ENCODE peak calls at places on chromosome 2, in eight cellular contexts. R is dorsolateral prefrontal cortex; E is AG04450; C is heart left ventricle; B is A549; T is heart right ventricle; X is CD8-positive, alpha-beta T cell; D is ovary. Y is an unnamed sample.

GRCh38 chr2:176554107-176555048 is 285.1 kb downstream of the MTX2 start:
- DNase-seq in X (no peak), T (peak), B (peak), R (no peak), C (peak), E (peak), D (peak), Y (peak)

GRCh38 chr2:36530983-36531354 is 67.0 kb downstream of the FEZ2 start:
- DNase-seq in T (peak), X (no peak), B (no peak), D (no peak), R (no peak), E (no peak), C (peak), Y (no peak)

GRCh38 chr2:98870516-98871158 is 65.4 kb downstream of the CRACDL start:
- DNase-seq in E (no peak), T (no peak), D (no peak), X (no peak), C (no peak), B (no peak), R (no peak), Y (no peak)

GRCh38 chr2:223784221-223784772 is 53.1 kb downstream of the AP1S3 start:
- DNase-seq in R (no peak), B (no peak), X (no peak), C (no peak), D (no peak), T (no peak), E (no peak), Y (no peak)

GRCh38 chr2:11402436-11402835 is 58.0 kb upstream of the ROCK2 start:
- DNase-seq in R (no peak), D (no peak), C (no peak), B (no peak), X (no peak), T (no peak), E (no peak), Y (no peak)

GRCh38 chr2:96546321-96546720 is 9.8 kb downstream of the ARID5A start:
- DNase-seq in D (no peak), E (no peak), B (no peak), T (no peak), R (no peak), X (no peak), C (no peak), Y (no peak)

GRCh38 chr2:160474891-160475795 is 18.5 kb downstream of the RBMS1 start:
- DNase-seq in C (no peak), X (no peak), E (no peak), T (no peak), B (no peak), R (no peak), D (no peak), Y (no peak)

GRCh38 chr2:206368933-206369569 is 74.3 kb upstream of the ADAM23 start:
- DNase-seq in D (no peak), R (no peak), B (no peak), T (no peak), C (no peak), E (no peak), X (no peak), Y (no peak)

GRCh38 chr2:50448556-50448955 is 583.4 kb downstream of the NRXN1 start:
- DNase-seq in X (no peak), T (no peak), B (no peak), R (no peak), D (no peak), E (no peak), C (no peak), Y (no peak)

GRCh38 chr2:96315400-96316071 is 9.6 kb upstream of the ITPRIPL1 start:
- DNase-seq in B (peak), X (peak), T (no peak), C (no peak), R (no peak), E (no peak), D (no peak), Y (no peak)

GRCh38 chr2:33929467-33929866 is 330.4 kb upstream of the FAM98A start:
- DNase-seq in D (no peak), R (no peak), T (no peak), B (no peak), X (no peak), C (no peak), E (no peak), Y (no peak)

GRCh38 chr2:54942373-54942772 is 107.9 kb downstream of the RTN4 start:
- DNase-seq in X (peak), D (no peak), B (no peak), T (no peak), E (no peak), R (no peak), C (no peak), Y (no peak)

GRCh38 chr2:163182764-163183354 is 344.3 kb upstream of the KCNH7 start:
- DNase-seq in X (no peak), C (no peak), E (no peak), B (peak), T (no peak), R (no peak), D (no peak), Y (no peak)

GRCh38 chr2:232770207-232770606 is 6.2 kb downstream of the KCNJ13 start:
- DNase-seq in R (no peak), X (no peak), C (no peak), T (no peak), D (no peak), E (no peak), B (no peak), Y (no peak)

GRCh38 chr2:26849056-26850001 is 1.4 kb downstream of the DPYSL5 start:
- DNase-seq in X (no peak), E (no peak), T (no peak), C (no peak), B (no peak), R (no peak), D (no peak), Y (no peak)

GRCh38 chr2:216574586-216574985 is 58.6 kb upstream of the IGFBP2 start:
- DNase-seq in C (no peak), T (no peak), R (no peak), D (no peak), X (no peak), B (no peak), E (no peak), Y (no peak)

GRCh38 chr2:113230531-113230930 is 48.2 kb downstream of the PAX8 start:
- DNase-seq in C (no peak), X (no peak), D (no peak), E (no peak), R (no peak), B (no peak), T (no peak), Y (no peak)

GRCh38 chr2:176388886-176389285 is 119.6 kb downstream of the MTX2 start:
- DNase-seq in X (no peak), C (no peak), R (no peak), E (no peak), T (no peak), B (no peak), D (no peak), Y (no peak)

GRCh38 chr2:112092286-112093041 is 37.4 kb downstream of the TMEM87B start:
- DNase-seq in D (no peak), T (no peak), C (no peak), B (no peak), E (peak), X (no peak), R (no peak), Y (no peak)

GRCh38 chr2:150255528-150255927 is 231.9 kb downstream of the RND3 start:
- DNase-seq in B (no peak), T (no peak), R (no peak), E (peak), X (no peak), D (no peak), C (no peak), Y (no peak)

GRCh38 chr2:161133366-161133765 is 26.9 kb upstream of the TANK start:
- DNase-seq in B (no peak), E (no peak), C (no peak), D (no peak), T (no peak), R (no peak), X (no peak), Y (no peak)

GRCh38 chr2:234677758-234678538 is 181.1 kb upstream of the ARL4C start:
- DNase-seq in E (no peak), T (no peak), R (no peak), X (no peak), B (peak), D (no peak), C (no peak), Y (peak)

GRCh38 chr2:120430957-120431356 is 85.0 kb downstream of the INHBB start:
- DNase-seq in X (no peak), T (no peak), C (no peak), B (no peak), E (no peak), D (no peak), R (no peak), Y (no peak)

GRCh38 chr2:120617055-120617454 is 118.6 kb upstream of the GLI2 start:
- DNase-seq in E (no peak), T (no peak), C (no peak), X (no peak), D (no peak), R (no peak), B (no peak), Y (no peak)

GRCh38 chr2:222655748-222656543 is at the start of gene FARSB:
- DNase-seq in R (peak), D (peak), T (peak), B (peak), X (peak), E (peak), C (peak), Y (peak)

GRCh38 chr2:70078384-70078783 is 8.9 kb upstream of the PCBP1 start:
- DNase-seq in B (no peak), D (no peak), R (no peak), X (no peak), C (no peak), E (no peak), T (no peak), Y (no peak)

GRCh38 chr2:10221443-10221842 is 81.3 kb upstream of the HPCAL1 start:
- DNase-seq in X (no peak), R (no peak), B (no peak), D (no peak), E (no peak), T (no peak), C (no peak), Y (no peak)

GRCh38 chr2:950627-950992 is at the start of gene SNTG2:
- DNase-seq in C (peak), R (no peak), B (no peak), D (peak), E (no peak), T (peak), X (peak), Y (no peak)

GRCh38 chr2:237027712-237028029 is 58.0 kb upstream of the COPS8 start:
- DNase-seq in R (no peak), B (no peak), E (no peak), C (no peak), D (no peak), T (no peak), X (no peak), Y (no peak)
- TF ChIP-seq CTCF in R (no peak), B (no peak), E (no peak), C (no peak), D (no peak), T (no peak), X (no peak), Y (no peak)

GRCh38 chr2:71545572-71546274 is 92.4 kb downstream of the DYSF start:
- DNase-seq in T (peak), X (no peak), R (peak), D (peak), E (peak), B (peak), C (peak), Y (no peak)
- H3K27ac ChIP-seq in T (peak), X (no peak), R (no peak), D (no peak), E (no peak), B (no peak), C (peak), Y (peak)

GRCh38 chr2:100140582-100140981 is 1.8 kb downstream of the AFF3 start:
- DNase-seq in C (no peak), T (no peak), X (no peak), E (no peak), B (no peak), D (no peak), R (no peak), Y (no peak)
- H3K4me3 ChIP-seq in C (no peak), T (no peak), X (no peak), E (no peak), B (no peak), D (no peak), R (no peak), Y (no peak)

GRCh38 chr2:209960676-209961630 is 41.5 kb upstream of the RPE start:
- DNase-seq in B (peak), C (peak), D (no peak), E (no peak), X (peak), T (peak), R (no peak), Y (no peak)
- TF ChIP-seq CTCF in B (peak), C (peak), D (peak), E (peak), X (peak), T (peak), R (peak), Y (peak)

GRCh38 chr2:76446872-76447271 is 736.2 kb upstream of the GCFC2 start:
- DNase-seq in D (no peak), E (no peak), X (no peak), B (no peak), R (no peak), T (no peak), C (no peak), Y (no peak)

GRCh38 chr2:76445880-76446279 is 735.2 kb upstream of the GCFC2 start:
- DNase-seq in T (no peak), X (no peak), C (no peak), B (no peak), E (no peak), R (no peak), D (no peak), Y (no peak)

GRCh38 chr2:76444732-76445131 is 734.0 kb upstream of the GCFC2 start:
- DNase-seq in T (no peak), X (no peak), B (no peak), D (no peak), R (no peak), E (no peak), C (no peak), Y (no peak)

GRCh38 chr2:76448956-76449355 is 738.2 kb upstream of the GCFC2 start:
- DNase-seq in D (no peak), B (no peak), C (no peak), R (no peak), T (no peak), X (no peak), E (no peak), Y (no peak)

GRCh38 chr2:76447294-76447693 is 736.6 kb upstream of the GCFC2 start:
- DNase-seq in B (no peak), C (no peak), R (no peak), D (no peak), X (no peak), E (no peak), T (no peak), Y (no peak)
- H3K27ac ChIP-seq in B (no peak), C (no peak), R (no peak), D (no peak), X (no peak), E (no peak), T (no peak), Y (no peak)

DNA sequence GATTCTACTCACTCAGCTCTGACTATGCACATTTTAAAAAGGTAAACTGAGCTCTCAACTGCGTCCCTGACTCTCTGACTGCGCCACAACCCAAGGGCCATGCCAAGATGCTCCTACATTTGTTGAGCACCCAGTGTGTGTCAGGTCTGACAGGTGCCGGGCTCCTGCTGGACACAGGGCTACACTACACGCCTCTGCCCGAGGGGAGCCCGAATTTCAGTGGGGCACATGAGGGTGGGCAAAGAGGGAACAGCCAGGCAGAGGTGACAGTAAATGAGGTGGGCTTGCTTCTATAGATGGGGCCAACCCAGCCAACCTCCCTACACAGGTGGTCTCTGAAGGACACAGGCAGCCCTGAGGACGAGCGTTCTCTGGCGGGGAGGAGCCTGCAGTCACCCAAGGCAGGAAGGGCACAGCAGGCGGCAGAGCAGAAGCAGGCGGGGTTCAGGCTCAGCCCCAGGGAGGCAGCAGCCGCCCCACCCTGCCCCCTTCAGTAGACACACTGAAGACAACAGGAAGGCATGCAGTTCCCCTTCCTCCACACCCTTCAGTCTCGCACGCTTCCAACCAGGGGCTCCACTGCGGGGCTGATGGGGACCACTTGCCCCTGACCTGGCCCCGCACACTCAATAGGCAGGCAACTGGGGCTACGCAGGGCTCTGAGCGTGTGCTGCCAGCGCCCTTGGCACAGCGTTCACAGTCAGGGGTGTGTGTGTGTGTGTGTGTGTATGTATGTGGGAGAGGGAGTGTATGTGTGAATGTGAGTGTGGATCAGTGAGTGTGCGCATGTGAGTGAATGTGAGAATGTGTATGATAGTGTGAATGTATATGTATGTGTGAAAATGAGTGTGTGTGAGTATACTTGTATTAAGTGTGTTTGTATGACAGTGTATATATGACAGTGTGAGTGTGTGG is 98.4 kb downstream of the UXS1 start:
- DNase-seq in C (no peak), B (no peak), T (no peak), E (no peak), D (no peak), X (peak), R (no peak), Y (no peak)
- H3K4me3 ChIP-seq in C (no peak), B (no peak), T (no peak), E (no peak), D (no peak), X (peak), R (no peak), Y (no peak)

GRCh38 chr2:23953625-23954024 is 13.4 kb downstream of the UBXN2A start:
- DNase-seq in E (no peak), D (no peak), R (no peak), B (no peak), X (no peak), T (no peak), C (no peak), Y (no peak)

GRCh38 chr2:23954325-23955014 is 14.2 kb downstream of the UBXN2A start:
- DNase-seq in E (no peak), T (no peak), X (no peak), D (no peak), R (no peak), B (no peak), C (no peak), Y (no peak)
- TF ChIP-seq CTCF in E (peak), T (no peak), X (no peak), D (no peak), R (no peak), B (no peak), C (no peak), Y (no peak)

GRCh38 chr2:17935242-17935885 is 56.9 kb downstream of the KCNS3 start:
- DNase-seq in C (no peak), X (no peak), E (no peak), T (no peak), R (no peak), B (no peak), D (no peak), Y (no peak)
- H3K27ac ChIP-seq in C (no peak), X (no peak), E (no peak), T (no peak), R (no peak), B (no peak), D (no peak), Y (no peak)

GRCh38 chr2:19360266-19360665 is 1.8 kb upstream of the OSR1 start:
- DNase-seq in C (no peak), X (no peak), R (no peak), E (no peak), B (no peak), D (no peak), T (no peak), Y (no peak)

GRCh38 chr2:19361325-19361990 is 3.0 kb upstream of the OSR1 start:
- DNase-seq in C (no peak), B (no peak), E (no peak), R (no peak), D (peak), T (no peak), X (no peak), Y (peak)

GRCh38 chr2:19359456-19359855 is 1.0 kb upstream of the OSR1 start:
- DNase-seq in C (no peak), E (no peak), T (no peak), B (no peak), R (no peak), X (no peak), D (no peak), Y (no peak)

GRCh38 chr2:19362094-19362649 is 3.7 kb upstream of the OSR1 start:
- DNase-seq in T (no peak), E (no peak), R (no peak), C (no peak), D (no peak), B (peak), X (no peak), Y (no peak)

DNA sequence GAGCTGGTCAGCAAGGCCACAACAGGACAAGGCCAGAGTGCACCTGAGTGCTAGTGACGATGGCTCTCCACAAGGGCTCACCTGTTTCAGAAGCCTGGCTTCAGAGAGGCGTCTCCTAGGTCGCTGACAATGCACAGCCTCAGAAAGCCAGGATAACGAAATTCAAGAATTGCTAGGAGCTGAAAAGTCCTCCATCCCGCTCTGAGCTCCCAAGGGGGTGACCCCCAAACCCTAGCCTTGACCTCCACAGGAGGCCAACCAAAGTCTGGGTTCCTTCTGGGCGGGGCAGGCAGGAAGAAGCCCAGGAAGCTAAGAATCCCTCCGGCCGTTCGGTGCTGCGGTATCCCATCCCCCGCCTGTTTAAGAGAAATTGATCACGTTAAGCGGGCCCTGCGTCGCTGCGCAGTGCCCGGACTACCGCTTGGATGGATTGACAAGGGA is 2.5 kb upstream of the OSR1 start:
- DNase-seq in T (no peak), E (no peak), R (no peak), B (no peak), X (no peak), C (no peak), D (no peak), Y (no peak)
- H3K4me3 ChIP-seq in T (peak), E (no peak), R (peak), B (no peak), X (peak), C (peak), D (no peak), Y (no peak)

GRCh38 chr2:100560431-100560830 is 2.4 kb upstream of the PDCL3 start:
- DNase-seq in X (no peak), D (no peak), R (no peak), T (no peak), E (no peak), C (no peak), B (no peak), Y (no peak)

GRCh38 chr2:100563407-100564247 is 834 bp downstream of the PDCL3 start:
- DNase-seq in C (no peak), X (no peak), E (no peak), D (no peak), T (no peak), R (no peak), B (no peak), Y (no peak)

GRCh38 chr2:100561191-100561590 is 1.6 kb upstream of the PDCL3 start:
- DNase-seq in B (no peak), R (no peak), X (no peak), E (no peak), D (no peak), T (no peak), C (no peak), Y (no peak)

DNA sequence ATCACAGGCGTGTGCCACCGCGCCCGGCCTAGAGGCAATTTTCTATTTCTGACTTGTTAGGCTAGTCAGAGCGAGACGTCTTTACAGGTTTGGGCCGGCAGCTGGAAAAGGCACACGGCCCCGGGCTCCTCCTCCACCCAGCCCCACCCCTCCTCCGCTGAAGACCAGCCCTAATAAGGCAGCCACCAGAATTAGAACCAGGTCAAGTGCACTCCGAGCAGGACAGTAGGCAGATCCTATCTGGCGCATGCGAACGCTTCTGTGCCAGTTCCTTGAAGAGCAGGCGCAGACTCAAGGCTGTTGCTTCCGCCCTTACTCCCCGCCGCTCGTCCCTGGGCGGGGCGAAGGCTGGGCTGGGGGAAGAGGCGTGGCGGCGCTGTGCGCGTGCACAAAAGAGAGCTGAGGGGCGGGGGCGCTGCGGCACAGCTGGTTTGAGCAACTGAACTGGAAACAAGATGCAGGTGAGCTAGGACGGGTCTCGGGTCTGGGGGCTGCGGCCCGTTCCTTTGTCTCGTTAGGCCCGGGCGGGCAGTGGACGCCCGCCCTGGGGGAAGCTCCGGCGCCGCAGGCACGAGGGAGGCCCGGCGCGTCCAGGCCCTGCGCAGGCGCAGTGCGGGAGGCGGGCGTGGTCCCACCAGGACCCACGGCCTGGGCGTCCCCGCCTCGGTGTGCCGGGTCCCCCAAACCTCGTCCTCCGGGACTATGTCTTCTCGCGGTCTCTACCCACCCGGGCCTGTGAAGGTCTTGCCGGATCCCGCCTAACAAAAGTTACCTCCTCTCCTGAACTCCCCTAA is at the start of gene PDCL3:
- DNase-seq in B (peak), T (peak), C (peak), X (peak), D (peak), E (peak), R (peak), Y (peak)
- TF ChIP-seq CTCF in B (peak), T (no peak), C (no peak), X (no peak), D (peak), E (no peak), R (peak), Y (peak)